ENCODE peak calls at places on chromosomes 6 and 20, in five cellular contexts. R is naive thymus-derived CD4-positive, alpha-beta T cell; O is Peyer's patch; M is MM.1S; K is sigmoid colon. G is an unnamed sample.

GRCh38 chr20:18676366-18676765 is 88.5 kb downstream of the DTD1 start:
- DNase-seq in R (no peak), O (no peak), M (no peak), K (peak), G (no peak)

GRCh38 chr6:16669227-16669626 is 92.0 kb downstream of the ATXN1 start:
- DNase-seq in R (no peak), O (no peak), M (peak), K (no peak), G (peak)

GRCh38 chr6:96171112-96171511 is 155.3 kb downstream of the FUT9 start:
- DNase-seq in R (no peak), O (no peak), M (no peak), K (no peak), G (no peak)

GRCh38 chr20:11195169-11195568 is 521.4 kb upstream of the JAG1 start:
- DNase-seq in R (no peak), O (peak), M (no peak), K (no peak), G (no peak)

GRCh38 chr20:44785768-44786167 is 24.6 kb downstream of the RIMS4 start:
- DNase-seq in R (no peak), O (no peak), M (no peak), K (no peak), G (no peak)

GRCh38 chr6:66849843-66850242 is 1142.8 kb upstream of the EYS start:
- DNase-seq in R (no peak), O (no peak), M (no peak), K (no peak), G (no peak)

GRCh38 chr6:150345786-150346185 is 23.0 kb upstream of the IYD start:
- DNase-seq in R (no peak), O (no peak), M (no peak), K (no peak), G (no peak)

GRCh38 chr20:58149412-58150091 is 78.9 kb downstream of the ANKRD60 start:
- DNase-seq in R (no peak), O (no peak), M (no peak), K (no peak), G (no peak)

GRCh38 chr6:145733770-145734169 is 1.6 kb downstream of the EPM2A start:
- DNase-seq in R (no peak), O (no peak), M (no peak), K (no peak), G (no peak)

GRCh38 chr6:4610256-4610655 is 165.9 kb upstream of the CDYL start:
- DNase-seq in R (no peak), O (no peak), M (no peak), K (peak), G (no peak)

GRCh38 chr6:39124114-39124513 is 9.1 kb upstream of the SAYSD1 start:
- DNase-seq in R (no peak), O (no peak), M (no peak), K (no peak), G (no peak)

GRCh38 chr6:133634474-133634873 is 254.4 kb upstream of the TCF21 start:
- DNase-seq in R (no peak), O (no peak), M (no peak), K (no peak), G (no peak)

GRCh38 chr6:115120394-115120793 is 777.6 kb upstream of the HS3ST5 start:
- DNase-seq in R (no peak), O (no peak), M (no peak), K (no peak), G (no peak)

GRCh38 chr6:167093922-167094432 is 28.9 kb upstream of the CCR6 start:
- DNase-seq in R (no peak), O (peak), M (peak), K (no peak), G (peak)

GRCh38 chr6:156686429-156686939 is 90.7 kb upstream of the ARID1B start:
- DNase-seq in R (peak), O (no peak), M (peak), K (peak), G (no peak)

GRCh38 chr20:24985802-24986201 is 6.7 kb downstream of the APMAP start:
- DNase-seq in R (no peak), O (no peak), M (no peak), K (peak), G (no peak)

GRCh38 chr20:33893314-33893713 is 82.2 kb downstream of the CHMP4B start:
- DNase-seq in R (no peak), O (no peak), M (no peak), K (no peak), G (no peak)

GRCh38 chr6:97443408-97444080 is 160.5 kb upstream of the MMS22L start:
- DNase-seq in R (no peak), O (no peak), M (no peak), K (no peak), G (no peak)

GRCh38 chr6:1744543-1744942 is 134.8 kb downstream of the FOXC1 start:
- DNase-seq in R (no peak), O (no peak), M (no peak), K (no peak), G (no peak)

GRCh38 chr20:56897318-56897962 is 268.3 kb downstream of the TFAP2C start:
- DNase-seq in R (no peak), O (no peak), M (no peak), K (no peak), G (no peak)

GRCh38 chr20:4875578-4876067 is 125.7 kb downstream of the SLC23A2 start:
- DNase-seq in R (no peak), O (no peak), M (no peak), K (no peak), G (no peak)

GRCh38 chr6:110359554-110359953 is 1.4 kb upstream of the METTL24 start:
- DNase-seq in R (no peak), O (no peak), M (no peak), K (no peak), G (no peak)
- H3K27ac ChIP-seq in R (no peak), O (no peak), M (no peak), K (peak), G (no peak)

GRCh38 chr6:81750660-81751387 is 1.7 kb downstream of the TENT5A start:
- DNase-seq in R (no peak), O (no peak), M (no peak), K (no peak), G (no peak)

GRCh38 chr6:81750201-81750600 is 2.3 kb downstream of the TENT5A start:
- DNase-seq in R (no peak), O (no peak), M (no peak), K (no peak), G (no peak)

GRCh38 chr6:81748946-81749345 is 3.5 kb downstream of the TENT5A start:
- DNase-seq in R (no peak), O (no peak), M (no peak), K (no peak), G (no peak)

GRCh38 chr6:81751388-81752083 is 945 bp downstream of the TENT5A start:
- DNase-seq in R (peak), O (peak), M (no peak), K (peak), G (no peak)

DNA sequence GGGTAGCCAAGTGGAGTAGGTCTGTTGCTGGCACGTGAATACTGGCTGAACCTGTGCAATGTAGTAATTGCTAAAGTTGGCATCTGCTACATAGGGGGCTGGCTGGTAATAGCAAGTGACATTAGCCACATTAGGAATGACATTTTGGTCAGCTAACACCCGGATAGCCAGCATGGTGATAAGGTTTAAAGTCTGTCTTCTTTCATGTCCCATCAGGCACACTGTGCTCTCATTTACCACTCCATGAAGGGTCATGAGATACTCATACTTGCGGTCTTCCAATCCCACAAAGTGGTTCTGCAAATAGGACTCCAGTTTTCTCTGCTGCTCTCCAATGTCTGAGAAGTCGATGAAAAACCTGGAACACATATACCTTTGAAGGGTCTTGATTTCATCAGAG is 2.8 kb downstream of the TENT5A start:
- DNase-seq in R (no peak), O (no peak), M (no peak), K (no peak), G (no peak)
- H3K4me3 ChIP-seq in R (no peak), O (peak), M (no peak), K (peak), G (no peak)

DNA sequence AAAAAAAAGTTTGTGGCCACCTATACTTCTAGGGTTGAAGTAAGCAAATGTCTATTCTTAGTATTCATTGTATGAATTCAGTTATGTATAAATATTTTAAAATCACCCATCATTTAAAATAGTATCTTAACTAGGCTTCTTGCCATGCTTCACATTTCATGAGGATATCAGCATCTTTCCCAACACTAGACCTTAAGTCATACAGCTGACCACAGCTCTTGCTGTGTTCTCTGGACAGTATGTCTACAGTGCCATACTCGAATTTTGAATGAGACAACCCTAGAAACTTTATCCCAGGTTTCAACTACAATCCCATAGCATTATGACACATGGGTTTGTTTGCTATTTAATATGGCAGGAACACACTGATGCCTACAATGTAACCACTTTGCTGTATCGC is 5.2 kb downstream of the TXNDC5 start:
- DNase-seq in R (no peak), O (no peak), M (peak), K (no peak), G (no peak)
- H3K27ac ChIP-seq in R (no peak), O (no peak), M (peak), K (no peak), G (no peak)

DNA sequence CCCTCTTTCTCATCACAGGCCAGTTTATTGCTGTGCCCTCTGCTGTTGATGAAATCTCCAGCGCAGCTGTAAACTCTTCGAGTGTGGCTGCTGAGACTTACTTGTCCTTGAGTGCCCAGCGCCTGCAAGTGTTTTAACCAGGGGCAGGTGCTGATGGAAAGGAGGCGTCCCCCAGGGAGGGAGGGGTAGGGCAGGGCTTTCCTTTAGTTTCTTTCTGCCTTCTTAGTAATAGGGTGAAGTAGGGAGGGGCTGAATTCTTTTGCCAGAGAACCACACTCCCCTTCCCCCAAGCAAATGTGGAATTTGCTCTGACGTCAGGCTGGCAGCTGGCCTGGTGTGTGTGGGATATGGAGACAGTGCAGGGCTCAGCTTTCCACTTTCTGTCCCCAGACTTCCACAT is 61.2 kb downstream of the IGF2R start:
- DNase-seq in R (no peak), O (no peak), M (no peak), K (peak), G (no peak)
- H3K4me3 ChIP-seq in R (no peak), O (no peak), M (no peak), K (peak), G (no peak)

GRCh38 chr20:59933296-59933848 is at the start of gene SYCP2:
- DNase-seq in R (peak), O (peak), M (no peak), K (peak), G (peak)
- H3K27ac ChIP-seq in R (peak), O (peak), M (no peak), K (peak), G (peak)

GRCh38 chr20:14913896-14914295 is 576.5 kb upstream of the FLRT3 start:
- DNase-seq in R (no peak), O (no peak), M (no peak), K (no peak), G (no peak)

GRCh38 chr20:14918281-14918680 is 580.9 kb upstream of the FLRT3 start:
- DNase-seq in R (no peak), O (no peak), M (no peak), K (no peak), G (no peak)

GRCh38 chr20:14918981-14919380 is 581.6 kb upstream of the FLRT3 start:
- DNase-seq in R (no peak), O (no peak), M (no peak), K (no peak), G (no peak)

GRCh38 chr20:14916360-14916759 is 578.9 kb upstream of the FLRT3 start:
- DNase-seq in R (no peak), O (no peak), M (no peak), K (no peak), G (no peak)

GRCh38 chr20:14915356-14915755 is 577.9 kb upstream of the FLRT3 start:
- DNase-seq in R (no peak), O (no peak), M (no peak), K (peak), G (no peak)
- H3K4me3 ChIP-seq in R (no peak), O (no peak), M (no peak), K (peak), G (no peak)

GRCh38 chr20:16528078-16528477 is 45.2 kb downstream of the KIF16B start:
- DNase-seq in R (no peak), O (peak), M (no peak), K (no peak), G (no peak)
- H3K27ac ChIP-seq in R (no peak), O (peak), M (no peak), K (no peak), G (no peak)

GRCh38 chr6:87152528-87152950 is 2.8 kb upstream of the ZNF292 start:
- DNase-seq in R (no peak), O (no peak), M (no peak), K (no peak), G (no peak)
- H3K4me3 ChIP-seq in R (peak), O (peak), M (no peak), K (peak), G (peak)

G was measured in effector memory CD4-positive, alpha-beta T cell.